ENCODE peak calls at places on chromosome 1, in ten cellular contexts. R is GM03348; F is activated T-cell treated with anti-CD3 and anti-CD28 coated beads, Interleukin-2, amount 50 U/mL, for 72 hours; U is cardiac muscle cell; Y is tibial nerve; Z is NCI-H510A treated with DMSO at 0.1 percent for 48 hours; G is nephron progenitor cell; O is tibial artery; J is DMS79 treated with DMSO at 0.1 percent for 48 hours; Q is GM23248. A is an unnamed sample.

GRCh38 chr1:116772648-116773045 is 18.4 kb downstream of the CD2 start:
- DNase-seq in O (no peak), Q (peak; percentile 72), G (no peak), Y (no peak), F (peak; percentile 55), J (no peak), R (no peak), U (no peak), Z (no peak), A (no peak)

GRCh38 chr1:229210844-229211243 is 60.1 kb upstream of the RAB4A start:
- DNase-seq in U (no peak), O (no peak), Q (no peak), J (no peak), R (no peak), Y (no peak), G (no peak), F (no peak), Z (no peak), A (no peak)

GRCh38 chr1:219427400-219427799 is 185.5 kb downstream of the ZC3H11B start:
- DNase-seq in U (no peak), R (no peak), Z (no peak), F (no peak), Q (no peak), J (no peak), G (no peak), O (no peak), Y (no peak), A (no peak)

GRCh38 chr1:166273618-166274017 is 106.8 kb upstream of the FAM78B start:
- DNase-seq in U (no peak), Q (no peak), R (no peak), Z (no peak), J (no peak), Y (no peak), G (no peak), F (no peak), O (no peak), A (no peak)

GRCh38 chr1:59880001-59880400 is 46.6 kb downstream of the CYP2J2 start:
- DNase-seq in J (no peak), U (peak; percentile 52), F (no peak), G (no peak), O (no peak), Q (no peak), Z (no peak), Y (no peak), R (no peak), A (no peak)

GRCh38 chr1:55718758-55719671 is 503.9 kb upstream of the USP24 start:
- DNase-seq in G (no peak), F (no peak), Y (peak; percentile 23), R (peak; percentile 87), O (peak; percentile 85), U (peak; percentile 23), J (peak; percentile 43), Q (peak; percentile 99), Z (no peak), A (no peak)

GRCh38 chr1:37556712-37557196 is at the start of gene DNALI1:
- DNase-seq in Q (peak; percentile 80), J (peak; percentile 54), O (peak; percentile 92), Y (peak; percentile 65), R (peak; percentile 30), G (peak; percentile 96), U (peak; percentile 95), Z (peak; percentile 100), F (peak; percentile 42), A (peak; percentile 91)

GRCh38 chr1:198556969-198557368 is 16.5 kb upstream of the ATP6V1G3 start:
- DNase-seq in Y (no peak), O (no peak), F (peak; percentile 33), Z (no peak), G (no peak), R (no peak), Q (peak; percentile 2), J (no peak), U (no peak), A (no peak)

GRCh38 chr1:51799372-51799771 is 79.2 kb downstream of the NRDC start:
- DNase-seq in R (no peak), G (no peak), Q (no peak), F (no peak), Y (no peak), Z (no peak), O (no peak), U (peak; percentile 44), J (no peak), A (no peak)

GRCh38 chr1:232793944-232794343 is 11.3 kb upstream of the MAP10 start:
- DNase-seq in G (no peak), U (no peak), J (peak; percentile 94), F (no peak), Q (peak; percentile 81), R (peak; percentile 40), Y (no peak), O (no peak), Z (peak; percentile 95), A (no peak)

GRCh38 chr1:190747643-190748186 is 270.1 kb upstream of the BRINP3 start:
- DNase-seq in R (no peak), J (no peak), F (no peak), U (no peak), O (no peak), Q (no peak), G (no peak), Y (no peak), Z (no peak), A (no peak)

GRCh38 chr1:224223819-224224714 is 41.0 kb downstream of the DEGS1 start:
- DNase-seq in O (no peak), F (no peak), J (no peak), R (peak; percentile 70), Y (no peak), U (peak; percentile 26), G (no peak), Q (peak; percentile 80), Z (peak; percentile 76), A (no peak)

GRCh38 chr1:214050513-214051401 is 63.0 kb downstream of the PROX1 start:
- DNase-seq in Y (no peak), Q (no peak), F (no peak), J (no peak), O (no peak), R (no peak), G (no peak), Z (no peak), U (no peak), A (no peak)

GRCh38 chr1:46221749-46222148 is 18.6 kb downstream of the LURAP1 start:
- DNase-seq in F (no peak), Q (no peak), U (peak; percentile 25), Z (no peak), G (peak; percentile 50), O (no peak), Y (peak; percentile 23), J (no peak), R (no peak), A (peak; percentile 80)

GRCh38 chr1:228038387-228039005 is 31.7 kb downstream of the WNT3A start:
- DNase-seq in Z (no peak), U (no peak), Y (no peak), Q (no peak), F (no peak), J (no peak), R (no peak), G (no peak), O (peak; percentile 45), A (peak; percentile 34)

GRCh38 chr1:16073490-16074104 is at the start of gene FAM131C:
- DNase-seq in U (peak; percentile 71), Q (peak; percentile 72), Z (peak; percentile 61), J (peak; percentile 23), Y (no peak), F (peak; percentile 51), G (peak; percentile 67), O (no peak), R (peak; percentile 83), A (no peak)

GRCh38 chr1:215083408-215083961 is 948 bp downstream of the KCNK2 start:
- DNase-seq in G (peak; percentile 59), F (no peak), J (no peak), Y (peak; percentile 22), O (peak; percentile 64), Q (peak; percentile 79), R (peak; percentile 43), U (peak; percentile 61), Z (no peak), A (peak; percentile 61)

GRCh38 chr1:163093579-163093978 is 24.4 kb downstream of the RGS4 start:
- DNase-seq in J (no peak), R (no peak), F (no peak), Q (no peak), U (no peak), O (no peak), Z (no peak), G (no peak), Y (no peak), A (no peak)

GRCh38 chr1:117732065-117732789 is 126.4 kb downstream of the TENT5C start:
- DNase-seq in O (no peak), Q (no peak), U (peak; percentile 61), Z (no peak), G (no peak), Y (no peak), J (no peak), F (no peak), R (no peak), A (no peak)